ENCODE peak calls at places on chromosome 14, in eight cellular contexts. H, X, A, S, J, Z, N and O are unnamed samples.
A peak's percentile ranks its signal among the peaks of the same experiment; 100 is the strongest.

GRCh38 chr14:44966601-44967336 is 4.8 kb downstream of the TOGARAM1 start:
- DNase-seq in H (peak; percentile 2), X (no peak), A (peak; percentile 34), S (no peak), J (no peak), Z (no peak), N (no peak), O (no peak)

GRCh38 chr14:90426663-90427062 is 29.8 kb downstream of the CALM1 start:
- DNase-seq in H (no peak), X (no peak), A (no peak), S (no peak), J (no peak), Z (no peak), N (peak; percentile 60), O (no peak)

GRCh38 chr14:95281560-95282176 is 38.0 kb downstream of the CLMN start:
- DNase-seq in H (no peak), X (no peak), A (no peak), S (no peak), J (no peak), Z (no peak), N (no peak), O (no peak)

GRCh38 chr14:24054324-24054641 is 2.5 kb downstream of the CARMIL3 start:
- DNase-seq in H (no peak), X (no peak), A (no peak), S (no peak), J (no peak), Z (no peak), N (no peak), O (no peak)

GRCh38 chr14:98345186-98345585 is 926.8 kb downstream of the BCL11B start:
- DNase-seq in H (no peak), X (no peak), A (peak; percentile 2), S (no peak), J (no peak), Z (no peak), N (no peak), O (no peak)

GRCh38 chr14:29906256-29906885 is 21.3 kb downstream of the PRKD1 start:
- DNase-seq in H (no peak), X (no peak), A (peak; percentile 95), S (no peak), J (no peak), Z (no peak), N (no peak), O (no peak)

GRCh38 chr14:56138987-56139386 is 20.8 kb downstream of the PELI2 start:
- DNase-seq in H (peak; percentile 44), X (no peak), A (no peak), S (no peak), J (no peak), Z (peak; percentile 40), N (no peak), O (no peak)

GRCh38 chr14:89773644-89774316 is 180.8 kb downstream of the EFCAB11 start:
- DNase-seq in H (peak; percentile 51), X (no peak), A (peak; percentile 33), S (peak; percentile 79), J (peak; percentile 90), Z (peak; percentile 75), N (no peak), O (peak; percentile 85)

GRCh38 chr14:104655128-104655848 is 34.1 kb upstream of the INF2 start:
- DNase-seq in H (no peak), X (no peak), A (no peak), S (no peak), J (no peak), Z (no peak), N (no peak), O (no peak)

GRCh38 chr14:32627545-32628298 is 298.6 kb downstream of the AKAP6 start:
- DNase-seq in H (no peak), X (no peak), A (no peak), S (peak; percentile 4), J (no peak), Z (no peak), N (no peak), O (no peak)

GRCh38 chr14:35879141-35879648 is 53.1 kb downstream of the BRMS1L start:
- DNase-seq in H (no peak), X (no peak), A (no peak), S (no peak), J (no peak), Z (no peak), N (no peak), O (no peak)

GRCh38 chr14:35879654-35880249 is 53.6 kb downstream of the BRMS1L start:
- DNase-seq in H (peak; percentile 18), X (peak; percentile 18), A (peak; percentile 60), S (no peak), J (no peak), Z (peak; percentile 49), N (peak; percentile 39), O (peak; percentile 45)

GRCh38 chr14:35875296-35875695 is 49.2 kb downstream of the BRMS1L start:
- DNase-seq in H (no peak), X (no peak), A (no peak), S (no peak), J (no peak), Z (no peak), N (no peak), O (no peak)

GRCh38 chr14:35878272-35879140 is 52.4 kb downstream of the BRMS1L start:
- DNase-seq in H (no peak), X (peak; percentile 12), A (peak; percentile 94), S (peak; percentile 61), J (no peak), Z (no peak), N (no peak), O (no peak)

DNA sequence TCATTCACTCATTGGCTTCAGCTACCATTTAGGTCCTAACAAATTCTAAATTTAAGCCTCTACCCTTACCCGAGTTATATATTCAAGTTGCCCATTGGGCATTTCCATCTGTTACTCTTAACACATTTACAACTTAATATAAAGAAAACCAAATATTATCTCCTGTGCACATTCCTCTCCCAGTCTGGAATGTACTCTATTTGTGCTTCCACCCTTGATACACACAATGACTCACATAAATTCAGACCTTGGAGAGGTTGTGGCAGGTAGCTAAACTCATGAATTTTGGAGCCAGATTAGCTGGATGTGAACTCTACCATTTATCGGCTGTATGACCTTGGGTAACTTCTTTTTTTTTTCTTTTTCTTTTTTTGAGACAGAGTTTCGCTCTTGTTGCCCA is 51.1 kb downstream of the BRMS1L start:
- DNase-seq in H (no peak), X (no peak), A (peak; percentile 93), S (peak; percentile 15), J (no peak), Z (no peak), N (no peak), O (no peak)
- H3K27ac ChIP-seq in H (no peak overlapping the region), X (no peak overlapping the region), A (peak overlapping the region; percentile 65), S (peak overlapping the region; percentile 68), J (no peak overlapping the region), Z (no peak overlapping the region), N (no peak overlapping the region), O (no peak overlapping the region)

GRCh38 chr14:67883717-67884116 is 64.1 kb downstream of the RAD51B start:
- DNase-seq in H (no peak), X (no peak), A (peak; percentile 62), S (no peak), J (peak; percentile 12), Z (no peak), N (no peak), O (peak; percentile 15)
- TF ChIP-seq CTCF in H (peak; percentile 23), X (peak; percentile 46), A (peak; percentile 63), S (peak; percentile 51), J (peak; percentile 7), Z (peak; percentile 23), N (peak; percentile 61), O (peak; percentile 73)

GRCh38 chr14:67357583-67358354 is 1.8 kb downstream of the ATP6V1D start:
- DNase-seq in H (no peak), X (no peak), A (peak; percentile 36), S (peak; percentile 13), J (no peak), Z (no peak), N (no peak), O (no peak)
- TF ChIP-seq EZH2phosphoT487 in H (no peak), X (no peak), A (no peak), S (no peak), J (no peak), Z (no peak), N (no peak), O (no peak)

GRCh38 chr14:58737511-58737910 is 99.7 kb downstream of the DACT1 start:
- DNase-seq in H (no peak), X (no peak), A (peak; percentile 80), S (no peak), J (no peak), Z (no peak), N (no peak), O (no peak)
- H3K27ac ChIP-seq in H (no peak overlapping the region), X (no peak overlapping the region), A (peak overlapping the region; percentile 50), S (no peak overlapping the region), J (no peak overlapping the region), Z (no peak overlapping the region), N (peak overlapping the region; percentile 82), O (no peak overlapping the region)

GRCh38 chr14:75884198-75884611 is 97.6 kb downstream of the TGFB3 start:
- DNase-seq in H (peak; percentile 11), X (no peak), A (peak; percentile 26), S (no peak), J (no peak), Z (peak; percentile 51), N (peak; percentile 21), O (no peak)
- TF ChIP-seq CTCF in H (peak; percentile 49), X (peak; percentile 57), A (peak; percentile 63), S (peak; percentile 20), J (peak; percentile 11), Z (peak; percentile 43), N (peak; percentile 55), O (peak; percentile 59)

GRCh38 chr14:61330511-61330910 is 9.1 kb downstream of the PRKCH start:
- DNase-seq in H (no peak), X (no peak), A (no peak), S (no peak), J (no peak), Z (no peak), N (no peak), O (no peak)
- TF ChIP-seq EZH2phosphoT487 in H (no peak), X (no peak), A (no peak), S (no peak), J (no peak), Z (no peak), N (no peak), O (no peak)

GRCh38 chr14:65206078-65206447 is 103.7 kb upstream of the MAX start:
- DNase-seq in H (no peak), X (no peak), A (no peak), S (no peak), J (no peak), Z (no peak), N (no peak), O (peak; percentile 43)
- H3K27ac ChIP-seq in H (no peak overlapping the region), X (no peak overlapping the region), A (no peak overlapping the region), S (no peak overlapping the region), J (peak overlapping the region; percentile 82), Z (no peak overlapping the region), N (no peak overlapping the region), O (peak overlapping the region; percentile 97)

DNA sequence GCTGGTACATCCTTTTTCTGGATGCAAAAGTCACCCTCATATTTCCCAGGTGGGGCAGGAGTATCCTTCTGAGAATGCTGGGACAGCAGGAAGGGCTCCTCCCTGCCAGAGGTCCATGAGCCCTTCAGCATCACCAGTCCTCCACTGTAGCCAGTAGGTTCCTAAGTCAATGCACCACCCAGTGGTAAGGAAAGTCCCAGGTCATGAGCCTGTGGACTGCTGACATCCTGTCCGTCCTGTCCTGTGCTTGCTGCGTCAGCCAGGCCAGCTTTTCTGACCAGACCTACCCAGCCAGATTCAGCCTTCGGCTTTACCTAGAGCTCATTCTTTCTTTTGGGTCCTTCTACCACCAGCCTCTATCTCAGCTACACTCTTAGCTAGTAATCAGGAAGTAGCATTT is 23.0 kb upstream of the ACTN1 start:
- DNase-seq in H (peak; percentile 40), X (no peak), A (peak; percentile 63), S (peak; percentile 40), J (no peak), Z (peak; percentile 59), N (no peak), O (no peak)
- TF ChIP-seq CTCF in H (no peak), X (peak; percentile 27), A (peak; percentile 56), S (peak; percentile 28), J (no peak), Z (peak; percentile 27), N (no peak), O (no peak)

GRCh38 chr14:101071493-101071891 is 168.0 kb upstream of the RTL1 start:
- DNase-seq in H (no peak), X (no peak), A (no peak), S (peak; percentile 36), J (no peak), Z (no peak), N (peak; percentile 33), O (no peak)
- TF ChIP-seq EZH2phosphoT487 in H (no peak), X (no peak), A (no peak), S (no peak), J (no peak), Z (no peak), N (no peak), O (no peak)